ENCODE peak calls at places on chromosome 1, in nine cellular contexts. One of them, this sample, is unnamed.
A peak's percentile ranks its signal among the peaks of the same experiment; 100 is the strongest.

GRCh38 chr1:39981957-39982356 is 27.0 kb downstream of the MFSD2A start:
- DNase-seq in aorta: no peak
- DNase-seq in ovary: no peak
- DNase-seq in naive thymus-derived CD4-positive, alpha-beta T cell: no peak
- DNase-seq in CD8-positive, alpha-beta memory T cell: no peak
- DNase-seq in Panc1: peak; percentile 17
- DNase-seq in iPS DF 6.9: no peak
- DNase-seq in psoas muscle: no peak
- DNase-seq in adrenal gland: no peak
- DNase-seq in this sample: no peak

GRCh38 chr1:60376196-60376595 is 302.6 kb upstream of the C1orf87 start:
- DNase-seq in iPS DF 6.9: no peak
- DNase-seq in psoas muscle: no peak
- DNase-seq in aorta: no peak
- DNase-seq in CD8-positive, alpha-beta memory T cell: no peak
- DNase-seq in Panc1: no peak
- DNase-seq in ovary: no peak
- DNase-seq in naive thymus-derived CD4-positive, alpha-beta T cell: no peak
- DNase-seq in adrenal gland: no peak
- DNase-seq in this sample: no peak

GRCh38 chr1:111402083-111402482 is 25.5 kb downstream of the OVGP1 start:
- DNase-seq in psoas muscle: no peak
- DNase-seq in CD8-positive, alpha-beta memory T cell: no peak
- DNase-seq in naive thymus-derived CD4-positive, alpha-beta T cell: no peak
- DNase-seq in ovary: no peak
- DNase-seq in iPS DF 6.9: no peak
- DNase-seq in Panc1: no peak
- DNase-seq in adrenal gland: no peak
- DNase-seq in aorta: no peak
- DNase-seq in this sample: no peak

GRCh38 chr1:6724517-6725141 is 23.0 kb upstream of the DNAJC11 start:
- DNase-seq in Panc1: no peak
- DNase-seq in ovary: no peak
- DNase-seq in psoas muscle: no peak
- DNase-seq in iPS DF 6.9: no peak
- DNase-seq in CD8-positive, alpha-beta memory T cell: no peak
- DNase-seq in aorta: no peak
- DNase-seq in naive thymus-derived CD4-positive, alpha-beta T cell: no peak
- DNase-seq in adrenal gland: peak; percentile 74
- DNase-seq in this sample: no peak

GRCh38 chr1:171055966-171056643 is 34.6 kb upstream of the FMO3 start:
- DNase-seq in psoas muscle: no peak
- DNase-seq in ovary: no peak
- DNase-seq in CD8-positive, alpha-beta memory T cell: no peak
- DNase-seq in Panc1: no peak
- DNase-seq in naive thymus-derived CD4-positive, alpha-beta T cell: no peak
- DNase-seq in aorta: no peak
- DNase-seq in adrenal gland: no peak
- DNase-seq in iPS DF 6.9: no peak
- DNase-seq in this sample: no peak

GRCh38 chr1:100382657-100383056 is 30.4 kb downstream of the CDC14A start:
- DNase-seq in naive thymus-derived CD4-positive, alpha-beta T cell: no peak
- DNase-seq in Panc1: no peak
- DNase-seq in CD8-positive, alpha-beta memory T cell: no peak
- DNase-seq in adrenal gland: no peak
- DNase-seq in iPS DF 6.9: no peak
- DNase-seq in aorta: no peak
- DNase-seq in psoas muscle: no peak
- DNase-seq in ovary: no peak
- DNase-seq in this sample: no peak

GRCh38 chr1:42937141-42937696 is 21.4 kb downstream of the SLC2A1 start:
- DNase-seq in iPS DF 6.9: no peak
- DNase-seq in ovary: no peak
- DNase-seq in Panc1: no peak
- DNase-seq in aorta: peak; percentile 23
- DNase-seq in adrenal gland: no peak
- DNase-seq in naive thymus-derived CD4-positive, alpha-beta T cell: no peak
- DNase-seq in CD8-positive, alpha-beta memory T cell: no peak
- DNase-seq in psoas muscle: no peak
- DNase-seq in this sample: no peak

GRCh38 chr1:45200906-45201500 is 5.4 kb downstream of the ZSWIM5 start:
- DNase-seq in psoas muscle: no peak
- DNase-seq in adrenal gland: no peak
- DNase-seq in Panc1: no peak
- DNase-seq in aorta: no peak
- DNase-seq in CD8-positive, alpha-beta memory T cell: no peak
- DNase-seq in naive thymus-derived CD4-positive, alpha-beta T cell: no peak
- DNase-seq in ovary: no peak
- DNase-seq in iPS DF 6.9: no peak
- DNase-seq in this sample: no peak

DNA sequence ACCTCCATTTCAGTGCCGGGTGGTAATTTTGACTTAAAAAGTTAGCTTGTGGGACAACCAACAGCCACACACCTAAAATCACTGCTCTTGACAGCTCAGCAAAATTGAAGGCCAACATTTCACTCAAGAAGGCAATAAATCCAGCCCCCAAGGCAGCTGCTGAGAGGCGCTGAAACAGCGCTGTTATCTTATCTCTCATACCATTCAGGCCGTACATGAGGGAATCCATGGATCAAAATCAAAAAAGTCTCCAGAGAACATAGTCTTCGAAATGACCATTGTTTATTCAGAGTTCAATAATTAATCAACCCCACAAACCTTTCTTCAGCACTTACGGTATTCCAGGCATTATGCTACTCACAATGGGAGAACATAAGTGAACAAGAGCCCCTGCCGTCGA is 38.5 kb downstream of the ZBTB18 start:
- DNase-seq in aorta: no peak
- DNase-seq in adrenal gland: no peak
- DNase-seq in Panc1: no peak
- DNase-seq in iPS DF 6.9: no peak
- DNase-seq in ovary: no peak
- DNase-seq in naive thymus-derived CD4-positive, alpha-beta T cell: no peak
- DNase-seq in CD8-positive, alpha-beta memory T cell: no peak
- DNase-seq in psoas muscle: no peak
- DNase-seq in this sample: no peak
- H3K27me3 ChIP-seq in aorta: no peaks in the 10 kb centered on the region
- H3K27me3 ChIP-seq in adrenal gland: peaks cover 9% of the 10 kb centered on the region
- H3K27me3 ChIP-seq in Panc1: peaks cover 3% of the 10 kb centered on the region
- H3K27me3 ChIP-seq in iPS DF 6.9: no peaks in the 10 kb centered on the region
- H3K27me3 ChIP-seq in ovary: no peaks in the 10 kb centered on the region
- H3K27me3 ChIP-seq in naive thymus-derived CD4-positive, alpha-beta T cell: no peaks in the 10 kb centered on the region
- H3K27me3 ChIP-seq in CD8-positive, alpha-beta memory T cell: no peaks in the 10 kb centered on the region
- H3K27me3 ChIP-seq in psoas muscle: no peaks in the 10 kb centered on the region
- H3K27me3 ChIP-seq in this sample: peaks cover 5% of the 10 kb centered on the region

GRCh38 chr1:3094863-3095780 is 26.1 kb downstream of the PRDM16 start:
- DNase-seq in naive thymus-derived CD4-positive, alpha-beta T cell: no peak
- DNase-seq in adrenal gland: no peak
- DNase-seq in ovary: no peak
- DNase-seq in CD8-positive, alpha-beta memory T cell: no peak
- DNase-seq in Panc1: no peak
- DNase-seq in psoas muscle: no peak
- DNase-seq in aorta: no peak
- DNase-seq in iPS DF 6.9: no peak
- DNase-seq in this sample: no peak

GRCh38 chr1:3096360-3096759 is 27.4 kb downstream of the PRDM16 start:
- DNase-seq in aorta: no peak
- DNase-seq in CD8-positive, alpha-beta memory T cell: no peak
- DNase-seq in naive thymus-derived CD4-positive, alpha-beta T cell: no peak
- DNase-seq in iPS DF 6.9: no peak
- DNase-seq in psoas muscle: no peak
- DNase-seq in ovary: no peak
- DNase-seq in Panc1: no peak
- DNase-seq in adrenal gland: no peak
- DNase-seq in this sample: no peak

GRCh38 chr1:3092530-3092929 is 23.5 kb downstream of the PRDM16 start:
- DNase-seq in aorta: no peak
- DNase-seq in naive thymus-derived CD4-positive, alpha-beta T cell: no peak
- DNase-seq in psoas muscle: no peak
- DNase-seq in ovary: no peak
- DNase-seq in adrenal gland: no peak
- DNase-seq in Panc1: no peak
- DNase-seq in iPS DF 6.9: no peak
- DNase-seq in CD8-positive, alpha-beta memory T cell: no peak
- DNase-seq in this sample: no peak

GRCh38 chr1:3091334-3091733 is 22.3 kb downstream of the PRDM16 start:
- DNase-seq in Panc1: no peak
- DNase-seq in adrenal gland: no peak
- DNase-seq in ovary: no peak
- DNase-seq in iPS DF 6.9: no peak
- DNase-seq in naive thymus-derived CD4-positive, alpha-beta T cell: no peak
- DNase-seq in aorta: no peak
- DNase-seq in CD8-positive, alpha-beta memory T cell: no peak
- DNase-seq in psoas muscle: no peak
- DNase-seq in this sample: no peak

DNA sequence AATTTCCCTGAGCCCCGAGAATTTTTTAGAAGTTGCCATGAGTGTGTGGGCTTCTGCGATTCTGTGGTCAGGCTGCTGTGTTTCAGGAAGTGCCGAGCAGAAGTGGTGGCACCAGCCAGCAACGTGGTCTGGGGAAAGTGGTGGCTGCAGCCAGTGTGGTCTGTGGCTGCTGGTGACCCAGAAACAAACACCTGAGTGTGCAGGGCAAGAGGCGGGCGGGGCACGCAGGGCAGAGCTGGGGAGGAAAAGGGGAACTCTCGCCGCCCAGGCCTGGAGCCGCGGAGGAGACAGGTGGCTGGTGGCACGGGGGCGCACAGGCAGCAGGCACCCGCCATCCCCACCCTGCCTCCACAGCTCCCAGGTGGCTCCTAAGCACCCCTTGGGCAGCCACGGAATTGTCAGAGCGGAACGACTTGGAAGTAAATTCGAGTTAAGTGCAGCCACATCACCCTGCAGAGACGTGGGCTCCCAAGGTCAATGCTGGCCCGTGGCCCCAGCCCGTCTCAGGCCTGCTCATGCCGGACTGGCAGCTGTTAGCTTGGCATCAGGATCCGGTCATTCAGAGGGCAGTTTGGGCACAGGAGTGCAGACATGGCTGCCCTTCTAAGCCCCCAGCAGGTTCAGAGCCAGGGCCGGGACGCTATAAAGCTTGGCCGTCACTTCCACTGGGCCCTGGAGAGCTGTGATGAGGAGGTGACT is 25.1 kb downstream of the PRDM16 start:
- DNase-seq in Panc1: no peak
- DNase-seq in iPS DF 6.9: no peak
- DNase-seq in psoas muscle: no peak
- DNase-seq in ovary: no peak
- DNase-seq in naive thymus-derived CD4-positive, alpha-beta T cell: no peak
- DNase-seq in aorta: no peak
- DNase-seq in adrenal gland: no peak
- DNase-seq in CD8-positive, alpha-beta memory T cell: no peak
- DNase-seq in this sample: no peak
- H3K27me3 ChIP-seq in Panc1: no peaks in the 10 kb centered on the region
- H3K27me3 ChIP-seq in iPS DF 6.9: no peaks in the 10 kb centered on the region
- H3K27me3 ChIP-seq in psoas muscle: no peaks in the 10 kb centered on the region
- H3K27me3 ChIP-seq in ovary: no peaks in the 10 kb centered on the region
- H3K27me3 ChIP-seq in naive thymus-derived CD4-positive, alpha-beta T cell: no peaks in the 10 kb centered on the region
- H3K27me3 ChIP-seq in aorta: no peaks in the 10 kb centered on the region
- H3K27me3 ChIP-seq in adrenal gland: no peaks in the 10 kb centered on the region
- H3K27me3 ChIP-seq in CD8-positive, alpha-beta memory T cell: no peaks in the 10 kb centered on the region
- H3K27me3 ChIP-seq in this sample: no peaks in the 10 kb centered on the region

DNA sequence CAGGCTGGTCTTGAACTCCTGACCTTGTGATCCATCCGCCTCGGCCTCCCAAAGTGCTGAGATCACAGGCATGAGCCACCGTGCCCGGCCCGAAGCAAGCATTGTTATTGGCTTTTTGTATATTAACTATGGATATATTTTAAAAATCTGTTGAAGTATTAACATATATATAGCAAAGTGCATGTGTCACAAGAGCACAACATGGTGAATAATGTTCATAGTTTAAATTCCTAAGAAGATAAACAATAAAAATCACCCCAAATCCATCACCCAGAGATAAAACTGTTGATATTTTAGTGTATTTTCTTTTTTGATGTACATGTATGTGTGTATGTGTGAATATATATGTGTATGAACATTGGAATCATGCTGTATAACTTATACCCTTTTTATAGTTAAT is 9.1 kb upstream of the FOXE3 start:
- DNase-seq in aorta: no peak
- DNase-seq in CD8-positive, alpha-beta memory T cell: no peak
- DNase-seq in Panc1: no peak
- DNase-seq in naive thymus-derived CD4-positive, alpha-beta T cell: no peak
- DNase-seq in ovary: no peak
- DNase-seq in psoas muscle: no peak
- DNase-seq in adrenal gland: no peak
- DNase-seq in iPS DF 6.9: no peak
- DNase-seq in this sample: no peak
- H3K27me3 ChIP-seq in aorta: no peaks in the 10 kb centered on the region
- H3K27me3 ChIP-seq in CD8-positive, alpha-beta memory T cell: peaks cover 10% of the 10 kb centered on the region
- H3K27me3 ChIP-seq in Panc1: no peaks in the 10 kb centered on the region
- H3K27me3 ChIP-seq in naive thymus-derived CD4-positive, alpha-beta T cell: no peaks in the 10 kb centered on the region
- H3K27me3 ChIP-seq in ovary: no peaks in the 10 kb centered on the region
- H3K27me3 ChIP-seq in psoas muscle: no peaks in the 10 kb centered on the region
- H3K27me3 ChIP-seq in adrenal gland: no peaks in the 10 kb centered on the region
- H3K27me3 ChIP-seq in iPS DF 6.9: no peaks in the 10 kb centered on the region
- H3K27me3 ChIP-seq in this sample: no peaks in the 10 kb centered on the region

GRCh38 chr1:2018217-2019161 is 656 bp upstream of the GABRD start:
- DNase-seq in Panc1: no peak
- DNase-seq in adrenal gland: no peak
- DNase-seq in naive thymus-derived CD4-positive, alpha-beta T cell: no peak
- DNase-seq in aorta: no peak
- DNase-seq in ovary: no peak
- DNase-seq in iPS DF 6.9: no peak
- DNase-seq in CD8-positive, alpha-beta memory T cell: no peak
- DNase-seq in psoas muscle: no peak
- DNase-seq in this sample: no peak

GRCh38 chr1:2021550-2021949 is 2.4 kb downstream of the GABRD start:
- DNase-seq in psoas muscle: no peak
- DNase-seq in aorta: no peak
- DNase-seq in CD8-positive, alpha-beta memory T cell: no peak
- DNase-seq in naive thymus-derived CD4-positive, alpha-beta T cell: no peak
- DNase-seq in ovary: no peak
- DNase-seq in adrenal gland: no peak
- DNase-seq in iPS DF 6.9: no peak
- DNase-seq in Panc1: no peak
- DNase-seq in this sample: no peak

GRCh38 chr1:2020310-2020655 is 1.1 kb downstream of the GABRD start:
- DNase-seq in ovary: no peak
- DNase-seq in CD8-positive, alpha-beta memory T cell: no peak
- DNase-seq in naive thymus-derived CD4-positive, alpha-beta T cell: no peak
- DNase-seq in adrenal gland: no peak
- DNase-seq in aorta: no peak
- DNase-seq in iPS DF 6.9: no peak
- DNase-seq in Panc1: no peak
- DNase-seq in psoas muscle: no peak
- DNase-seq in this sample: no peak

GRCh38 chr1:2019571-2020309 is 595 bp downstream of the GABRD start:
- DNase-seq in psoas muscle: no peak
- DNase-seq in naive thymus-derived CD4-positive, alpha-beta T cell: peak; percentile 25
- DNase-seq in iPS DF 6.9: no peak
- DNase-seq in CD8-positive, alpha-beta memory T cell: no peak
- DNase-seq in adrenal gland: no peak
- DNase-seq in aorta: no peak
- DNase-seq in Panc1: no peak
- DNase-seq in ovary: peak; percentile 47
- DNase-seq in this sample: no peak

DNA sequence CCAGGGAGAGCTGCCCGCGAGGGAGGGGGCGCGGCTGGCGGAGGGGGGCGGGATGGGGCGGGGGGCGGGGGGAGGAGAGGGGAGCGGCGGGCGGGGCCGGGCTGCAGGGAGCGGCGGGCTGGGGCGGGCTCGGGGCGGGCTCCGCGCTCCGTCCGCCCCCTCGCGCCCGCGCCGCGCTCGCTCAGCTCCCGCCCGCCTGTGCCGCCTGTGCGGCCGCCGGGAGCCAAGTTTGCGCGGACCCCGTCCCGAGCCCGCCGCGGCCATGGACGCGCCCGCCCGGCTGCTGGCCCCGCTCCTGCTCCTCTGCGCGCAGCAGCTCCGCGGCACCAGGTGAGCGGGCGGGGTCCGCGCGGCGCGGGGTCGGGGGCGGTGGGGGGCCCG is at the start of gene GABRD:
- DNase-seq in iPS DF 6.9: no peak
- DNase-seq in naive thymus-derived CD4-positive, alpha-beta T cell: no peak
- DNase-seq in adrenal gland: no peak
- DNase-seq in aorta: no peak
- DNase-seq in ovary: peak; percentile 36
- DNase-seq in psoas muscle: no peak
- DNase-seq in CD8-positive, alpha-beta memory T cell: no peak
- DNase-seq in Panc1: no peak
- DNase-seq in this sample: no peak
- H3K27me3 ChIP-seq in iPS DF 6.9: peaks cover 8% of the 10 kb centered on the region
- H3K27me3 ChIP-seq in naive thymus-derived CD4-positive, alpha-beta T cell: peaks cover 19% of the 10 kb centered on the region
- H3K27me3 ChIP-seq in adrenal gland: peaks cover 32% of the 10 kb centered on the region
- H3K27me3 ChIP-seq in aorta: no peaks in the 10 kb centered on the region
- H3K27me3 ChIP-seq in ovary: peaks cover 3% of the 10 kb centered on the region
- H3K27me3 ChIP-seq in psoas muscle: peaks cover 33% of the 10 kb centered on the region
- H3K27me3 ChIP-seq in CD8-positive, alpha-beta memory T cell: peaks cover 26% of the 10 kb centered on the region
- H3K27me3 ChIP-seq in Panc1: peaks cover 2% of the 10 kb centered on the region
- H3K27me3 ChIP-seq in this sample: peaks cover 63% of the 10 kb centered on the region

This sample was measured in heart left ventricle.